ENCODE peak calls at places on chromosome 1, in four cellular contexts. J, U, W and P are unnamed samples.

GRCh38 chr1:20551945-20552727 is at the start of gene FAM43B:
- DNase-seq in U (no peak), W (peak), J (peak), P (no peak)

GRCh38 chr1:67589519-67590233 is 95.3 kb upstream of the GADD45A start:
- DNase-seq in W (no peak), J (no peak), U (no peak), P (no peak)

GRCh38 chr1:25700124-25700523 is 83.5 kb downstream of the MAN1C1 start:
- DNase-seq in J (peak), W (peak), U (no peak), P (no peak)

GRCh38 chr1:151251656-151252470 is 2.7 kb upstream of the PSMD4 start:
- DNase-seq in J (peak), U (peak), W (no peak), P (peak)

GRCh38 chr1:3066250-3066711 is 2.7 kb upstream of the PRDM16 start:
- DNase-seq in J (no peak), U (no peak), W (peak), P (peak)

GRCh38 chr1:145849356-145850165 is 4.1 kb downstream of the NUDT17 start:
- DNase-seq in W (no peak), U (no peak), J (no peak), P (peak)

GRCh38 chr1:116581323-116581885 is 10.6 kb upstream of the CD58 start:
- DNase-seq in J (no peak), U (no peak), W (no peak), P (no peak)

GRCh38 chr1:10674700-10675598 is 121.5 kb downstream of the CASZ1 start:
- DNase-seq in J (no peak), W (no peak), U (no peak), P (no peak)

GRCh38 chr1:44713321-44713781 is 17.6 kb downstream of the RNU5D-1 start:
- DNase-seq in J (no peak), W (no peak), U (no peak), P (no peak)

GRCh38 chr1:184326278-184326677 is 60.6 kb upstream of the C1orf21 start:
- DNase-seq in J (no peak), U (no peak), W (no peak), P (no peak)

GRCh38 chr1:58964880-58965279 is 181.0 kb upstream of the JUN start:
- DNase-seq in W (no peak), U (no peak), J (no peak), P (peak)

GRCh38 chr1:199799116-199799515 is 228.4 kb upstream of the NR5A2 start:
- DNase-seq in W (no peak), J (no peak), U (no peak), P (no peak)